ENCODE peak calls at places on chromosome 10, in four cellular contexts. I is PC-3; H is MCF 10A; E is stimulated activated naive CD8-positive, alpha-beta T cell treated with anti-CD3 and anti-CD28 coated beads, Interleukin-15, Interleukin-2, amounts not matched to agents 100 U/mL and 50 U/mL, for 24 hours. O is an unnamed sample.

GRCh38 chr10:111475720-111476119 is 398.9 kb downstream of the ADRA2A start:
- DNase-seq in I (no peak), H (peak), E (no peak), O (peak)

GRCh38 chr10:103668351-103669242 is 175.1 kb downstream of the NEURL1 start:
- DNase-seq in I (no peak), H (no peak), E (no peak), O (peak)

GRCh38 chr10:92087750-92088395 is 164.3 kb downstream of the BTAF1 start:
- DNase-seq in I (peak), H (peak), E (peak), O (peak)

GRCh38 chr10:31929986-31930675 is 1.5 kb upstream of the ARHGAP12 start:
- DNase-seq in I (no peak), H (no peak), E (no peak), O (no peak)

GRCh38 chr10:42850931-42851330 is 68.3 kb downstream of the BMS1 start:
- DNase-seq in I (peak), H (no peak), E (no peak), O (peak)

GRCh38 chr10:127198721-127199120 is 2.3 kb upstream of the INSYN2A start:
- DNase-seq in I (no peak), H (no peak), E (no peak), O (no peak)

GRCh38 chr10:83765711-83766110 is 373.6 kb upstream of the GHITM start:
- DNase-seq in I (no peak), H (peak), E (no peak), O (no peak)

GRCh38 chr10:47372726-47373125 is 11.4 kb downstream of the ZNF488 start:
- DNase-seq in I (no peak), H (no peak), E (no peak), O (no peak)

GRCh38 chr10:49634053-49634660 is 20.3 kb downstream of the CHAT start:
- DNase-seq in I (no peak), H (no peak), E (no peak), O (no peak)

GRCh38 chr10:14820010-14820774 is 17.6 kb downstream of the CDNF start:
- DNase-seq in I (peak), H (peak), E (no peak), O (peak)

GRCh38 chr10:121362026-121362425 is 236.2 kb downstream of the FGFR2 start:
- DNase-seq in I (no peak), H (no peak), E (no peak), O (no peak)

GRCh38 chr10:31083765-31084184 is 52.1 kb upstream of the ZNF438 start:
- DNase-seq in I (peak), H (peak), E (peak), O (peak)

GRCh38 chr10:93475871-93476270 is 6.3 kb downstream of the MYOF start:
- DNase-seq in I (peak), H (peak), E (no peak), O (peak)

GRCh38 chr10:112951349-112952281 is 1.6 kb downstream of the TCF7L2 start:
- DNase-seq in I (peak), H (peak), E (peak), O (no peak)

GRCh38 chr10:76303682-76304316 is 872.4 kb downstream of the LRMDA start:
- DNase-seq in I (peak), H (peak), E (peak), O (peak)

GRCh38 chr10:119374236-119374635 is 166.9 kb downstream of the GRK5 start:
- DNase-seq in I (no peak), H (no peak), E (no peak), O (no peak)

GRCh38 chr10:108147346-108147745 is 982.8 kb upstream of the SORCS1 start:
- DNase-seq in I (no peak), H (no peak), E (no peak), O (no peak)

GRCh38 chr10:76675951-76676587 is 961.5 kb downstream of the KCNMA1 start:
- DNase-seq in I (peak), H (peak), E (no peak), O (peak)

GRCh38 chr10:10786334-10787090 is 231.2 kb upstream of the CELF2 start:
- DNase-seq in I (peak), H (peak), E (no peak), O (peak)

GRCh38 chr10:91022924-91023707 is 102.2 kb upstream of the ANKRD1 start:
- DNase-seq in I (no peak), H (no peak), E (no peak), O (no peak)

GRCh38 chr10:70552585-70552984 is 50.0 kb downstream of the PRF1 start:
- DNase-seq in I (no peak), H (no peak), E (no peak), O (no peak)

GRCh38 chr10:67923551-67923950 is 39.1 kb downstream of the SIRT1 start:
- DNase-seq in I (peak), H (peak), E (no peak), O (no peak)

GRCh38 chr10:126580873-126581647 is 89.4 kb downstream of the C10orf90 start:
- DNase-seq in I (peak), H (no peak), E (no peak), O (no peak)

GRCh38 chr10:128000660-128001059 is 93.8 kb downstream of the PTPRE start:
- DNase-seq in I (peak), H (peak), E (no peak), O (no peak)

GRCh38 chr10:22339761-22340361 is 5.4 kb upstream of the SPAG6 start:
- DNase-seq in I (peak), H (no peak), E (no peak), O (no peak)

GRCh38 chr10:27600915-27601314 is 96.8 kb downstream of the RAB18 start:
- DNase-seq in I (no peak), H (no peak), E (no peak), O (no peak)

O was measured in RWPE1.